ENCODE peak calls at places on chromosomes 6 and 20, in seven cellular contexts. G, M, P, K, D, E and C are unnamed samples.

GRCh38 chr6:88725111-88725711 is 238.2 kb downstream of the RNGTT start:
- DNase-seq in G (no peak), M (no peak), P (no peak), K (no peak), D (peak; percentile 55), E (peak; percentile 55), C (no peak)

GRCh38 chr6:52790841-52791240 is 12.8 kb downstream of the GSTA1 start:
- DNase-seq in G (no peak), M (no peak), P (no peak), K (no peak), D (no peak), E (no peak), C (no peak)

GRCh38 chr6:109349419-109349987 is 32.8 kb downstream of the CD164 start:
- DNase-seq in G (peak; percentile 74), M (peak; percentile 60), P (peak; percentile 71), K (peak; percentile 6), D (no peak), E (peak; percentile 26), C (no peak)

GRCh38 chr6:22766979-22767378 is 197.6 kb downstream of the HDGFL1 start:
- DNase-seq in G (peak; percentile 77), M (no peak), P (no peak), K (no peak), D (no peak), E (no peak), C (no peak)

GRCh38 chr6:12637960-12638641 is 78.5 kb upstream of the PHACTR1 start:
- DNase-seq in G (peak; percentile 80), M (no peak), P (peak; percentile 11), K (peak; percentile 2), D (peak; percentile 63), E (peak; percentile 64), C (no peak)

GRCh38 chr20:37407573-37408002 is 61.6 kb downstream of the SRC start:
- DNase-seq in G (no peak), M (peak; percentile 48), P (no peak), K (no peak), D (no peak), E (no peak), C (no peak)

GRCh38 chr6:106764353-106764980 is 135.1 kb downstream of the QRSL1 start:
- DNase-seq in G (no peak), M (no peak), P (no peak), K (no peak), D (no peak), E (no peak), C (no peak)

GRCh38 chr6:157227202-157228166 is 95.8 kb downstream of the TMEM242 start:
- DNase-seq in G (peak; percentile 44), M (peak; percentile 48), P (no peak), K (peak; percentile 27), D (no peak), E (no peak), C (peak; percentile 61)

GRCh38 chr6:105645958-105646357 is 243.1 kb upstream of the PREP start:
- DNase-seq in G (no peak), M (no peak), P (no peak), K (no peak), D (no peak), E (no peak), C (no peak)

DNA sequence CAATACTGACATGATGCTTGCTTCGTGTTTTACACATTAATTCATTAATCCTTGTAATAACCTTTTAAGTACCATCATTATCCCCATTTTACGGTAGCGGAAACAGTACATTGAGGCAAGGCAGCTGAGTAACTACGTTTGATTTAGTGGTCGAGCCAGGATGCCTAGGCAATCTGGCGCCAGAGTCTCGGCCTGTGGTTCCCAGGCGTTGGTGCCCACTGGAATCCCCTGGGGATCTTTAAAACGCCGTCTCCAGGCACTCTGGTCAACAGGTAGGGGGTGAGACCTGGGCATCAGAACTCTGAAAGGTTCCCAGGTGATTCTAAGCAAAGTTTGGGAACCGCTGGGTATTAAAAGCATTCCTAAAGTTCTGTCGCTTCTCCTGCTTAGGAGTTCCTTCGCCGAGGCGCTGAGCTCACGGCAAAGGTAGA is 998 bp downstream of the DTNBP1 start:
- DNase-seq in G (no peak), M (no peak), P (no peak), K (no peak), D (no peak), E (no peak), C (no peak)
- H3K4me1 ChIP-seq in G (peaks cover 10% of the 10 kb centered on the region), M (peaks cover 5% of the 10 kb centered on the region), P (peaks cover 3% of the 10 kb centered on the region), K (peaks cover 7% of the 10 kb centered on the region), D (peaks cover 2% of the 10 kb centered on the region), E (no peaks in the 10 kb centered on the region), C (peaks cover 14% of the 10 kb centered on the region)

DNA sequence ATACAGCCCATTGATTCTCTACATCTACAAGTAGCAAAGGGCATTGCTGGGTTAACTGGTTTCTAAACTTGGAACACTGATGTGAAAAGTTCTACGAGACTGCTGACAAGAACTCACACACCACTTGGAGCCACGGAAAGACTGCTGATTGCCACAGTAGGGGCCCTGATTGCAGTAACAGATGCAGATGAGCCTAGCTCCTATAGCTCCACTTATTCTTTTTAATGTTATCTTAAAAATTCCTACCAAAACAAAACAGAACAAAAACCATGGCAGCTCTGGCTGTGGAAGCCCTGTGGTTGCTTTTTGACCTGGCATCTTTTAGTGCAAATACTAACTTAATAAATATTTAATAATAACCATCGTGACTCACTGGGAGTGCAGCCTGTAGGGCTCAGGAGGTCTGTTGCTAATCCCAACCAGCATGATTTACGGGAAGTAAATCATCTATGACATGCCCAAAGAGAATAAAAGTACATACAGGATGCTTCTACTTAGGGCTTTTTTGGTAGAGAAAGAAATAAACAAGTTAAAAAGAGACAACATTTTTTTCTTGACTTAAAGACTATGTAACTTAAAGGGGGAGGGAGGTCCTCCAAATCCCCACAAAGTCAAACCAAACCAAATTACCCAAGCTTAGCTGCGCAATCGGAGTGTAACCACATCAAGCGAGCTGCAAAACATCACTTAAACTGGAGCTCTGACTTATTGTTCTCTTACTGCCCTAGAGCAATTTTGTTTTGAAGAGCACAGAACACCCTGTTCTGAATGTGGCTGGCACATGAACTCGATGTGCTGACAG is 87.2 kb downstream of the FKBP5 start:
- DNase-seq in G (peak; percentile 88), M (no peak), P (peak; percentile 80), K (peak; percentile 47), D (no peak), E (peak; percentile 87), C (no peak)
- H3K4me1 ChIP-seq in G (peaks cover 62% of the 10 kb centered on the region), M (peaks cover 11% of the 10 kb centered on the region), P (peaks cover 19% of the 10 kb centered on the region), K (peaks cover 47% of the 10 kb centered on the region), D (peaks cover 4% of the 10 kb centered on the region), E (peaks cover 49% of the 10 kb centered on the region), C (peaks cover 97% of the 10 kb centered on the region)

GRCh38 chr20:33910529-33911327 is 83.0 kb upstream of the RALY start:
- DNase-seq in G (no peak), M (no peak), P (no peak), K (no peak), D (no peak), E (no peak), C (no peak)

GRCh38 chr20:33908868-33909267 is 84.8 kb upstream of the RALY start:
- DNase-seq in G (no peak), M (no peak), P (no peak), K (no peak), D (no peak), E (no peak), C (no peak)

GRCh38 chr20:33909331-33909921 is 84.3 kb upstream of the RALY start:
- DNase-seq in G (peak; percentile 60), M (no peak), P (no peak), K (peak; percentile 23), D (no peak), E (no peak), C (no peak)

GRCh38 chr20:33910056-33910455 is 83.7 kb upstream of the RALY start:
- DNase-seq in G (no peak), M (no peak), P (no peak), K (no peak), D (no peak), E (no peak), C (no peak)

DNA sequence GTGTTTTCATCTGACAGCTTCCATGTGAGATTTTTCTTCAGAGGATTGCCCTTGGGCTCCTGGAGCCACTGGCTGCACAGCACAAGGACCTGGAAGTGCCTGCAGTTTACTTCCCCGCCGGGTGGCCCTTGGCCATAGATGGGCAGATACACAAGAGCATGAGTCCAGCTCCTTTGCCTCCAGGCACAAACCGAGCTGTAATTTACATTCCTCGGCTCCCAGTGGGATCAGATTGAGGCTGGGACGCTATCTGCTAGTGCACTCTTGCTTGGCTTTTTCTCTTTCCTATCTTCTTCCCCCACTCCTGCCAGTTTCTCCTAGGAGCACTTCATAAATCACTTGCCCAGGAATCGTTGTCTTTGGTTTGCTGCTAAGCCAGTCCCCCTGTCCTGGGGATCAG is 85.4 kb upstream of the RALY start:
- DNase-seq in G (no peak), M (no peak), P (no peak), K (no peak), D (no peak), E (no peak), C (no peak)
- H3K4me1 ChIP-seq in G (no peaks in the 10 kb centered on the region), M (no peaks in the 10 kb centered on the region), P (peaks cover 10% of the 10 kb centered on the region), K (peaks cover 17% of the 10 kb centered on the region), D (no peaks in the 10 kb centered on the region), E (peaks cover 5% of the 10 kb centered on the region), C (no peaks in the 10 kb centered on the region)

GRCh38 chr20:60209048-60209447 is 250.8 kb downstream of the CDH26 start:
- DNase-seq in G (no peak), M (no peak), P (no peak), K (no peak), D (no peak), E (no peak), C (no peak)
- H3K4me1 ChIP-seq in G (no peaks in the 10 kb centered on the region), M (no peaks in the 10 kb centered on the region), P (no peaks in the 10 kb centered on the region), K (no peaks in the 10 kb centered on the region), D (no peaks in the 10 kb centered on the region), E (no peaks in the 10 kb centered on the region), C (no peaks in the 10 kb centered on the region)

DNA sequence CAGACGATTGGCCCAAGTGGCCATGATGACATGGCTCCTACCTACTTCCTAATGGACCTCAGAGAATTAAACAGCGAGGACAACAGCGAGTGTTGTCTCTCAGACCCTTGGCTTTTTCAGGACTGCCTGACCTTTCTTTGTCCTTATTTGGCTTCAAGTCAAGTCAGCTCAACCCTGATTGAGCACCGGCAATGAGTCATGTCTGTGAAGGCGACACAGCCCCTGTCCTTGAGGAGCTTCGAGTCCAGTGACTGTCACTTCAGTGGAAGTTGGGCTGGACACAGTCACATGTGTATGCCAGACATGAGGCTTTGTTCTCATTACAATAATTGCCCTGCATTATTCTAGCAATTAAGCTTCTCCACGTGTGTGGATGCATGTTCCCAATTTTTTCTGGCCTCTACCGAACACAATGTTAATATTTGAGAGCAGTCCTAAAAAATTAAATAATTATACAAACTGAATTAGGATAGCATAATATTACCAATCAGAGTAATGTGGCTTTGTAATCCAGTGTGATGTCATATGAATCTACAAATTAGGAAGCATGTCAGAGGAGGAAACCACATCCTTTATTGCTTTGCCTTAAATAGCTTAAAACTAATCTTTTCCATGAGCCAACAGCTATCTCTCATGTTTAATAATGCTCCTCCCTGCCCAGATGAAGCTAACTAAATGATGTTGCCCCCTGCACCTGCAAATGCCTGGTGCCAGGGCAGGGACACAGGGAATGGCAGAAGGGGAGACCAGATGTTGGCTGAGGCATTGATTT is 178.6 kb downstream of the CDH26 start:
- DNase-seq in G (no peak), M (no peak), P (no peak), K (no peak), D (no peak), E (no peak), C (no peak)
- H3K4me1 ChIP-seq in G (no peaks in the 10 kb centered on the region), M (no peaks in the 10 kb centered on the region), P (no peaks in the 10 kb centered on the region), K (no peaks in the 10 kb centered on the region), D (no peaks in the 10 kb centered on the region), E (peaks cover 15% of the 10 kb centered on the region), C (no peaks in the 10 kb centered on the region)

GRCh38 chr6:116248577-116248976 is 5.3 kb downstream of the TSPYL4 start:
- DNase-seq in G (no peak), M (no peak), P (no peak), K (no peak), D (no peak), E (no peak), C (no peak)
- H3K4me1 ChIP-seq in G (peaks cover 28% of the 10 kb centered on the region), M (peaks cover 4% of the 10 kb centered on the region), P (peaks cover 11% of the 10 kb centered on the region), K (peaks cover 6% of the 10 kb centered on the region), D (peaks cover 3% of the 10 kb centered on the region), E (peaks cover 35% of the 10 kb centered on the region), C (peaks cover 38% of the 10 kb centered on the region)

GRCh38 chr6:90390379-90390778 is 93.7 kb upstream of the BACH2 start:
- DNase-seq in G (no peak), M (no peak), P (no peak), K (no peak), D (no peak), E (no peak), C (no peak)
- H3K4me1 ChIP-seq in G (peaks cover 4% of the 10 kb centered on the region), M (no peaks in the 10 kb centered on the region), P (no peaks in the 10 kb centered on the region), K (no peaks in the 10 kb centered on the region), D (peaks cover 2% of the 10 kb centered on the region), E (no peaks in the 10 kb centered on the region), C (no peaks in the 10 kb centered on the region)